ENCODE peak calls at places on chromosomes 11 and 22, in eight cellular contexts. O is HCT116; U is HepG2; D is CD8-positive, alpha-beta memory T cell; K is stomach; B is lower lobe of right lung; A is transverse colon; V is mesendoderm. F is an unnamed sample. For H3K36me3 and H3K27me3, the result is how much of the 10 kb centered on the place peaks cover.

GRCh38 chr11:15864021-15864805 is 492.1 kb downstream of the SOX6 start:
- DNase-seq in O (no peak), U (no peak), D (no peak), K (no peak), B (no peak), A (no peak), V (no peak), F (no peak)

GRCh38 chr11:88089134-88089533 is 86.1 kb downstream of the RAB38 start:
- DNase-seq in O (no peak), U (no peak), D (no peak), K (no peak), B (no peak), A (no peak), V (no peak), F (no peak)

GRCh38 chr11:95524328-95525036 is 265.1 kb downstream of the FAM76B start:
- DNase-seq in O (no peak), U (no peak), D (no peak), K (no peak), B (no peak), A (no peak), V (no peak), F (no peak)

GRCh38 chr11:80900265-80900664 is 1459.4 kb upstream of the TENM4 start:
- DNase-seq in O (no peak), U (no peak), D (no peak), K (no peak), B (no peak), A (no peak), V (no peak), F (no peak)

GRCh38 chr11:80495116-80495515 is 1054.3 kb upstream of the TENM4 start:
- DNase-seq in O (no peak), U (no peak), D (no peak), K (no peak), B (no peak), A (no peak), V (no peak), F (peak)

GRCh38 chr22:18994780-18995711 is 59.0 kb upstream of the PRODH start:
- DNase-seq in O (no peak), U (peak), D (no peak), K (no peak), B (no peak), A (no peak), V (peak), F (no peak)

GRCh38 chr11:130431337-130431773 is 2.9 kb upstream of the ADAMTS8 start:
- DNase-seq in O (peak), U (peak), D (peak), K (peak), B (peak), A (peak), V (peak), F (peak)

GRCh38 chr11:101860694-101861371 is 54.0 kb upstream of the CEP126 start:
- DNase-seq in O (peak), U (peak), D (no peak), K (peak), B (no peak), A (peak), V (peak), F (peak)

GRCh38 chr11:1772270-1773130 is 8.8 kb upstream of the CTSD start:
- DNase-seq in O (peak), U (no peak), D (peak), K (peak), B (peak), A (peak), V (peak), F (peak)

GRCh38 chr11:2287102-2287501 is 14.6 kb downstream of the C11orf21 start:
- DNase-seq in O (no peak), U (no peak), D (no peak), K (peak), B (peak), A (no peak), V (no peak), F (no peak)

GRCh38 chr11:31449040-31449439 is 60.4 kb downstream of the IMMP1L start:
- DNase-seq in O (no peak), U (no peak), D (no peak), K (no peak), B (no peak), A (no peak), V (no peak), F (no peak)

GRCh38 chr11:129248618-129249017 is 56.5 kb upstream of the ARHGAP32 start:
- DNase-seq in O (no peak), U (peak), D (no peak), K (no peak), B (no peak), A (no peak), V (no peak), F (peak)

GRCh38 chr11:75576445-75577049 is 14.5 kb downstream of the SERPINH1 start:
- DNase-seq in O (no peak), U (no peak), D (no peak), K (peak), B (peak), A (peak), V (peak), F (peak)

GRCh38 chr11:58503361-58503856 is 4.5 kb downstream of the OR5B21 start:
- DNase-seq in O (no peak), U (no peak), D (no peak), K (no peak), B (no peak), A (no peak), V (no peak), F (peak)

GRCh38 chr11:120739780-120740179 is 228.2 kb downstream of the GRIK4 start:
- DNase-seq in O (no peak), U (no peak), D (no peak), K (no peak), B (no peak), A (no peak), V (no peak), F (no peak)

GRCh38 chr11:113991718-113992458 is 17.0 kb downstream of the HTR3A start:
- DNase-seq in O (no peak), U (no peak), D (no peak), K (no peak), B (no peak), A (no peak), V (no peak), F (no peak)

GRCh38 chr22:32661296-32661695 is 140.2 kb upstream of the TIMP3 start:
- DNase-seq in O (no peak), U (no peak), D (no peak), K (no peak), B (no peak), A (peak), V (no peak), F (peak)

GRCh38 chr11:26996056-26996455 is 2.1 kb downstream of the FIBIN start:
- DNase-seq in O (no peak), U (no peak), D (no peak), K (no peak), B (no peak), A (no peak), V (no peak), F (no peak)

GRCh38 chr11:104928831-104929230 is 30.6 kb upstream of the CASP12 start:
- DNase-seq in O (no peak), U (no peak), D (no peak), K (no peak), B (no peak), A (no peak), V (no peak), F (no peak)

GRCh38 chr11:32006799-32007388 is 84.0 kb upstream of the RCN1 start:
- DNase-seq in O (peak), U (peak), D (no peak), K (no peak), B (no peak), A (no peak), V (peak), F (peak)

GRCh38 chr11:133793271-133793848 is 52.0 kb downstream of the SPATA19 start:
- DNase-seq in O (no peak), U (no peak), D (no peak), K (no peak), B (no peak), A (no peak), V (no peak), F (no peak)

GRCh38 chr11:134997652-134998320 is 585.7 kb upstream of the B3GAT1 start:
- DNase-seq in O (no peak), U (no peak), D (no peak), K (no peak), B (no peak), A (no peak), V (no peak), F (no peak)

GRCh38 chr22:48749555-48750227 is 1078.0 kb downstream of the BRD1 start:
- DNase-seq in O (no peak), U (no peak), D (no peak), K (peak), B (no peak), A (no peak), V (no peak), F (no peak)

GRCh38 chr11:47007579-47007978 is 71.0 kb downstream of the CSTPP1 start:
- DNase-seq in O (no peak), U (no peak), D (no peak), K (no peak), B (no peak), A (no peak), V (no peak), F (no peak)

GRCh38 chr11:78551066-78551465 is 23.6 kb downstream of the NARS2 start:
- DNase-seq in O (no peak), U (no peak), D (no peak), K (no peak), B (no peak), A (no peak), V (no peak), F (no peak)

GRCh38 chr11:44887598-44887997 is 63.1 kb downstream of the TP53I11 start:
- DNase-seq in O (no peak), U (no peak), D (no peak), K (no peak), B (no peak), A (no peak), V (no peak), F (no peak)

GRCh38 chr22:24091551-24092420 is 80.7 kb downstream of the CABIN1 start:
- DNase-seq in O (no peak), U (no peak), D (no peak), K (no peak), B (no peak), A (no peak), V (no peak), F (no peak)

GRCh38 chr11:118636569-118637290 is 29.3 kb downstream of the PHLDB1 start:
- DNase-seq in O (no peak), U (no peak), D (no peak), K (no peak), B (no peak), A (no peak), V (no peak), F (no peak)

GRCh38 chr11:64476866-64477265 is 114.2 kb upstream of the SLC22A12 start:
- DNase-seq in O (no peak), U (no peak), D (no peak), K (no peak), B (no peak), A (no peak), V (no peak), F (no peak)

GRCh38 chr11:120216426-120217102 is 5.7 kb downstream of the OAF start:
- DNase-seq in O (no peak), U (no peak), D (no peak), K (no peak), B (no peak), A (no peak), V (peak), F (no peak)

GRCh38 chr11:128936546-128937275 is 6.0 kb downstream of the TP53AIP1 start:
- DNase-seq in O (no peak), U (peak), D (no peak), K (no peak), B (no peak), A (no peak), V (peak), F (no peak)

GRCh38 chr22:23069502-23070357 is 589 bp upstream of the GNAZ start:
- DNase-seq in O (peak), U (peak), D (peak), K (peak), B (peak), A (peak), V (peak), F (peak)

GRCh38 chr11:60791534-60791933 is 6.4 kb downstream of the MS4A10 start:
- DNase-seq in O (no peak), U (no peak), D (no peak), K (no peak), B (no peak), A (no peak), V (peak), F (no peak)

GRCh38 chr22:19463491-19464469 is 15.2 kb downstream of the UFD1 start:
- DNase-seq in O (no peak), U (no peak), D (no peak), K (no peak), B (no peak), A (no peak), V (no peak), F (no peak)

GRCh38 chr11:820655-821512 is 2.2 kb downstream of the PNPLA2 start:
- DNase-seq in O (no peak), U (peak), D (no peak), K (peak), B (peak), A (peak), V (no peak), F (peak)

GRCh38 chr11:18012314-18012905 is 437 bp downstream of the SERGEF start:
- DNase-seq in O (no peak), U (peak), D (no peak), K (peak), B (peak), A (peak), V (peak), F (peak)

GRCh38 chr11:110720646-110721283 is 8.5 kb upstream of the ARHGAP20 start:
- DNase-seq in O (no peak), U (no peak), D (no peak), K (no peak), B (no peak), A (no peak), V (no peak), F (peak)

GRCh38 chr11:2299773-2300172 is 1.9 kb downstream of the C11orf21 start:
- DNase-seq in O (no peak), U (no peak), D (no peak), K (peak), B (no peak), A (no peak), V (no peak), F (no peak)

GRCh38 chr11:2304156-2305139 is 2.6 kb downstream of the TSPAN32 start:
- DNase-seq in O (no peak), U (no peak), D (no peak), K (peak), B (peak), A (no peak), V (no peak), F (no peak)

DNA sequence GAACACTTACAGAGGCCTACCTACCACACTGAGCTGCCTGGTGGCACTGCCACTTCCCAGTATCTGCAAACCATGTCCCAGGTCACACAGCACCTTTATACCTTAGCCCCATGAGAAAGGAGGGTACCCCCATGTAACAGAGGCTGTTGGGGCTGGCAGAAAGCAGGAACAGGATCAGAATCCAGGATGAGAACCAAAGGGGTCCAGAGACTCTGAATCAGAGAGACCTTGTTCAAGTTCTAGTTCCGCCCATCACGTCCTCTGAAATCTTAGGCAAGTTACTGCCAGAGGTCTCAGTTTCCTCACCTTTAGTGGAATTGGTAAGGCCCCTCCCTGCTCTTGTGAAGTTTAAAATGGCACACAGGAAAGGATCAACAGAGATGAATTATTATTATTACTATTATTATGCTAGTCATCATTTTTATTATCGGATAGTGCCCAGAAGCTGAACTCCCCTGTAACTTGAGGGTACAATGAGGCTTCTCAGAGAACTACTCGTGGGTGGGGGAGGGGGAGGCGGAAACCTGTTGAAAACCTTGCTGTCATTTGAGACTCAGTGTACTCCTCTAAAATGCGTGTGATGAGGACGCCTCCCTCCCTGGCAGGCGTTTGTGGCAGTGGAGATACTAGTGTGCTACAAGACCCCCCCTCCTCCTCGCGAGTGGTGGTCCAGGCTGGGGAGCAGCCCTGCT is 9.3 kb downstream of the SELENOM start:
- DNase-seq in O (no peak), U (no peak), D (no peak), K (no peak), B (no peak), A (no peak), V (no peak), F (no peak)
- H3K36me3 ChIP-seq in O (under half), U (under half), D (under half), K (half or more), B (half or more), A (under half), V (under half), F (half or more)

GRCh38 chr11:96854425-96854824 is 464.6 kb downstream of the JRKL start:
- DNase-seq in O (no peak), U (no peak), D (no peak), K (no peak), B (no peak), A (no peak), V (no peak), F (no peak)
- H3K4me3 ChIP-seq in O (no peak), U (no peak), D (no peak), K (no peak), B (no peak), A (no peak), V (no peak), F (no peak)

GRCh38 chr11:13008625-13009475 is at the start of gene RASSF10:
- DNase-seq in O (no peak), U (no peak), D (no peak), K (peak), B (peak), A (peak), V (peak), F (peak)

GRCh38 chr11:13011366-13012036 is 2.4 kb downstream of the RASSF10 start:
- DNase-seq in O (no peak), U (no peak), D (no peak), K (no peak), B (no peak), A (no peak), V (peak), F (peak)

GRCh38 chr11:13010737-13011342 is 1.7 kb downstream of the RASSF10 start:
- DNase-seq in O (no peak), U (no peak), D (no peak), K (peak), B (peak), A (peak), V (peak), F (peak)

GRCh38 chr11:13009476-13009920 is 382 bp downstream of the RASSF10 start:
- DNase-seq in O (no peak), U (no peak), D (no peak), K (no peak), B (no peak), A (no peak), V (no peak), F (no peak)

DNA sequence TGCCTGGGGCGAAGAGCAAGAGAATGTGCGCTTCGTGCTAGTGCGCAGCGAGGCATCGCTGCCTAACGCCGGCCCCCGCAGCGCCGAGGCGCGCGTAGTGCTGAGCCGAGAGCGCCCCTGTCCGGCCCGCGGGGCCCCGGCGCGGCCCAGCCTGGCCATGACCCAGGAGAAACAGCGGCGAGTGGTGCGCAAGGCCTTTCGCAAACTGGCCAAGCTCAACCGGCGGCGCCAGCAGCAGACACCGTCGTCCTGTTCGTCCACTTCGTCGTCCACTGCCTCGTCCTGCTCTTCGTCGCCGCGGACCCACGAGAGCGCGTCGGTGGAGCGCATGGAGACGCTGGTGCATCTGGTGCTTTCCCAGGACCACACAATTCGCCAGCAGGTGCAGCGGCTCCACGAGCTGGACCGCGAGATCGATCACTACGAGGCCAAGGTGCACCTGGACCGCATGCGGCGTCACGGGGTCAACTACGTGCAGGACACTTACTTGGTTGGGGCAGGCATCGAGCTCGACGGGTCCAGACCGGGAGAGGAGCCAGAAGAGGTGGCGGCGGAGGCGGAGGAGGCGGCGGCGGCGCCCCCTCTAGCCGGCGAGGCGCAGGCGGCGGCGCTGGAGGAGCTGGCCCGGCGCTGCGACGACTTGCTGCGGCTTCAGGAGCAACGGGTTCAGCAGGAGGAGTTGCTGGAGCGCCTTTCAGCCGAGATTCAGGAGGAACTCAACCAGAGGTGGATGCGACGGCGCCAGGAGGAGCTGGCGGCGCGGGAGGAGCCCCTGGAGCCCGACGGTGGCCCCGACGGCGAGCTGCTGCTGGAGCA is 1.0 kb downstream of the RASSF10 start:
- DNase-seq in O (no peak), U (no peak), D (no peak), K (peak), B (peak), A (no peak), V (peak), F (peak)
- H3K27me3 ChIP-seq in O (under half), U (under half), D (under half), K (under half), B (half or more), A (half or more), V (under half), F (under half)

GRCh38 chr11:68264741-68265540 is 6.8 kb downstream of the C11orf24 start:
- DNase-seq in O (no peak), U (no peak), D (no peak), K (no peak), B (no peak), A (no peak), V (no peak), F (peak)
- H3K36me3 ChIP-seq in O (under half), U (under half), D (under half), K (under half), B (half or more), A (under half), V (under half), F (under half)

GRCh38 chr11:122808494-122808893 is 29.8 kb upstream of the CRTAM start:
- DNase-seq in O (no peak), U (no peak), D (no peak), K (no peak), B (no peak), A (peak), V (no peak), F (peak)
- H3K4me3 ChIP-seq in O (no peak), U (no peak), D (no peak), K (no peak), B (no peak), A (no peak), V (no peak), F (no peak)